ENCODE peak calls at places on chromosome 13, in six cellular contexts. B is brain microvascular endothelial cell; S is T-helper 17 cell; R is effector memory CD4-positive, alpha-beta T cell; Z is ACHN; M is cardiac fibroblast. W is an unnamed sample.

GRCh38 chr13:99536023-99536422 is 34.8 kb downstream of the TM9SF2 start:
- DNase-seq in B (no peak), S (no peak), R (no peak), Z (no peak), M (no peak), W (no peak)

GRCh38 chr13:104132849-104133248 is 1066.6 kb upstream of the SLC10A2 start:
- DNase-seq in B (no peak), S (no peak), R (no peak), Z (no peak), M (no peak), W (no peak)

GRCh38 chr13:45681101-45681500 is 21.0 kb upstream of the CBY2 start:
- DNase-seq in B (no peak), S (no peak), R (no peak), Z (no peak), M (no peak), W (no peak)

GRCh38 chr13:63636231-63636993 is 2220.8 kb upstream of the PCDH20 start:
- DNase-seq in B (no peak), S (no peak), R (no peak), Z (peak), M (peak), W (no peak)

GRCh38 chr13:69044629-69045028 is 1063.0 kb upstream of the ATXN8OS start:
- DNase-seq in B (no peak), S (no peak), R (no peak), Z (no peak), M (no peak), W (no peak)

GRCh38 chr13:109821038-109821545 is 34.7 kb upstream of the IRS2 start:
- DNase-seq in B (no peak), S (no peak), R (no peak), Z (no peak), M (no peak), W (no peak)

GRCh38 chr13:23822252-23822824 is 66.9 kb downstream of the MIPEP start:
- DNase-seq in B (no peak), S (no peak), R (no peak), Z (no peak), M (no peak), W (no peak)

GRCh38 chr13:100944791-100945345 is 270.3 kb upstream of the TMTC4 start:
- DNase-seq in B (no peak), S (no peak), R (no peak), Z (no peak), M (no peak), W (no peak)

GRCh38 chr13:23377603-23378002 is 55.9 kb downstream of the SACS start:
- DNase-seq in B (no peak), S (no peak), R (no peak), Z (no peak), M (no peak), W (peak)

GRCh38 chr13:58744686-58745085 is 1113.1 kb downstream of the PCDH17 start:
- DNase-seq in B (no peak), S (no peak), R (no peak), Z (no peak), M (no peak), W (no peak)

GRCh38 chr13:46051958-46052313 is 610 bp downstream of the ZC3H13 start:
- DNase-seq in B (no peak), S (no peak), R (no peak), Z (no peak), M (no peak), W (no peak)

GRCh38 chr13:29885967-29886366 is 35.5 kb upstream of the UBL3 start:
- DNase-seq in B (no peak), S (no peak), R (no peak), Z (no peak), M (no peak), W (no peak)

GRCh38 chr13:100532836-100533435 is 55.7 kb downstream of the GGACT start:
- DNase-seq in B (no peak), S (no peak), R (no peak), Z (no peak), M (no peak), W (no peak)

GRCh38 chr13:63345835-63346234 is 1930.2 kb upstream of the PCDH20 start:
- DNase-seq in B (no peak), S (no peak), R (no peak), Z (no peak), M (no peak), W (no peak)

GRCh38 chr13:111399334-111399733 is 78.9 kb downstream of the TEX29 start:
- DNase-seq in B (no peak), S (no peak), R (no peak), Z (no peak), M (no peak), W (no peak)

GRCh38 chr13:64075543-64076271 is 2660.1 kb upstream of the PCDH20 start:
- DNase-seq in B (no peak), S (no peak), R (no peak), Z (no peak), M (no peak), W (no peak)

GRCh38 chr13:66364346-66364745 is 865.8 kb downstream of the PCDH9 start:
- DNase-seq in B (no peak), S (no peak), R (no peak), Z (no peak), M (no peak), W (no peak)

GRCh38 chr13:20057963-20058362 is 99.4 kb downstream of the ZMYM2 start:
- DNase-seq in B (no peak), S (no peak), R (no peak), Z (no peak), M (no peak), W (no peak)